ENCODE peak calls at places on chromosomes 6 and 20, in six cellular contexts. I is IMR-90, M is SJCRH30, Z is upper lobe of left lung, C is tibial artery, D is cardiac muscle cell. B is an unnamed sample. For H3K27me3, the result is how much of the 10 kb centered on the place peaks cover.

GRCh38 chr6:162082520-162082919 is 645.0 kb downstream of the PRKN start:
- DNase-seq in I (no peak), D (no peak), M (no peak), C (no peak), Z (no peak), B (no peak)

GRCh38 chr6:80742481-80742880 is 636.0 kb downstream of the BCKDHB start:
- DNase-seq in C (no peak), I (peak), M (peak), Z (no peak), D (peak), B (peak)

GRCh38 chr6:92110390-92110789 is 1309.0 kb downstream of the EPHA7 start:
- DNase-seq in Z (no peak), C (no peak), D (no peak), M (no peak), I (no peak), B (no peak)

GRCh38 chr6:16414205-16414604 is 175.8 kb downstream of the GMPR start:
- DNase-seq in Z (no peak), D (peak), M (no peak), C (no peak), I (no peak), B (no peak)

GRCh38 chr6:82410151-82410621 is 46.6 kb downstream of the TPBG start:
- DNase-seq in I (peak), Z (no peak), D (no peak), M (no peak), C (no peak), B (peak)

GRCh38 chr6:25537349-25538018 is 114.5 kb upstream of the SCGN start:
- DNase-seq in D (no peak), I (no peak), Z (no peak), C (no peak), M (no peak), B (no peak)

GRCh38 chr6:686528-686927 is 6.4 kb downstream of the EXOC2 start:
- DNase-seq in M (peak), Z (no peak), C (no peak), I (no peak), D (peak), B (no peak)

GRCh38 chr6:47357827-47358226 is 48.1 kb upstream of the TNFRSF21 start:
- DNase-seq in I (no peak), D (no peak), Z (no peak), M (no peak), C (no peak), B (no peak)

GRCh38 chr6:134060491-134061106 is 8.2 kb upstream of the SLC2A12 start:
- DNase-seq in Z (no peak), M (no peak), D (no peak), C (no peak), I (peak), B (peak)

GRCh38 chr6:17501982-17502704 is 98.0 kb upstream of the FAM8A1 start:
- DNase-seq in Z (no peak), C (no peak), D (no peak), I (no peak), M (no peak), B (no peak)

GRCh38 chr20:1473244-1473635 is 6.6 kb upstream of the NSFL1C start:
- DNase-seq in I (no peak), Z (no peak), C (no peak), M (no peak), D (no peak), B (no peak)

GRCh38 chr20:63361507-63362425 is 617 bp upstream of the CHRNA4 start:
- DNase-seq in D (no peak), Z (no peak), C (no peak), M (no peak), I (no peak), B (no peak)

GRCh38 chr6:90086517-90086916 is 192.2 kb downstream of the GJA10 start:
- DNase-seq in D (no peak), I (peak), M (no peak), Z (no peak), C (no peak), B (peak)

GRCh38 chr6:77415706-77416105 is 47.6 kb downstream of the HTR1B start:
- DNase-seq in M (no peak), Z (no peak), D (no peak), I (no peak), C (no peak), B (no peak)

DNA sequence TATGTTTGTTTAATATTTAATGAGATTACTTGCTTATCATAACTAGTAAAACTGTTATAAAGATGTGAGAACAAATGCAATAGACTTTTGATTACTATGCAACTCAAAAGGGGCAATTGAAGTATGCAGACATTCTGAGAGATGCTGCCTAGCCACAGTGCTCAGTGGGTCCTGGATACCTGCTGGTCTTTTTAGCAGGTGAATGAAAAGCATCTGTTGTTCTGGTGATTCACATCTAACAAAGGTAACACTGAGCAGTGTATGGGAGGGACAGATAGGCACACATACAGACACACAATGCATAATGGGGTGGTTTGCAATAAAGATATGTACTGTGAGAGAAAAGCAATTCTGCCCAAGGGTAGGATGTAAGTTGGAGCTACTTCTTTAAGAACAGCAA is 46.9 kb downstream of the OGFRL1 start:
- DNase-seq in C (no peak), I (no peak), M (no peak), Z (no peak), D (no peak), B (no peak)
- H3K27me3 ChIP-seq in C (under half), I (under half), M (under half), Z (under half), D (under half), B (under half)

GRCh38 chr6:101400341-101400740 is 6.8 kb downstream of the GRIK2 start:
- DNase-seq in I (no peak), C (no peak), M (no peak), Z (no peak), D (no peak), B (no peak)
- H3K27me3 ChIP-seq in I (under half), C (under half), M (under half), Z (under half), D (half or more), B (under half)

GRCh38 chr20:59371429-59371828 is 71.0 kb downstream of the EDN3 start:
- DNase-seq in C (no peak), I (no peak), M (peak), D (no peak), Z (no peak), B (no peak)

GRCh38 chr20:59381658-59382057 is 81.2 kb downstream of the EDN3 start:
- DNase-seq in Z (no peak), C (no peak), D (no peak), M (no peak), I (no peak), B (no peak)

GRCh38 chr20:59377046-59377445 is 76.6 kb downstream of the EDN3 start:
- DNase-seq in C (no peak), D (no peak), Z (no peak), I (no peak), M (peak), B (no peak)

GRCh38 chr20:59376109-59376841 is 75.9 kb downstream of the EDN3 start:
- DNase-seq in I (no peak), C (no peak), M (no peak), Z (no peak), D (no peak), B (no peak)
- H3K27me3 ChIP-seq in I (under half), C (under half), M (under half), Z (under half), D (half or more), B (under half)

GRCh38 chr6:45420083-45420908 is 42.6 kb upstream of the SUPT3H start:
- DNase-seq in D (no peak), M (peak), C (no peak), I (peak), Z (peak), B (peak)

GRCh38 chr6:45421700-45422540 is 44.2 kb upstream of the SUPT3H start:
- DNase-seq in C (peak), I (peak), M (peak), D (peak), Z (peak), B (peak)

GRCh38 chr6:45417461-45417860 is 39.7 kb upstream of the SUPT3H start:
- DNase-seq in M (no peak), I (no peak), Z (no peak), C (no peak), D (no peak), B (no peak)

GRCh38 chr6:45420909-45421699 is 43.4 kb upstream of the SUPT3H start:
- DNase-seq in D (no peak), Z (no peak), M (no peak), C (no peak), I (no peak), B (no peak)

GRCh38 chr6:45419574-45420082 is 41.9 kb upstream of the SUPT3H start:
- DNase-seq in C (peak), Z (peak), M (peak), I (no peak), D (peak), B (peak)
- H3K27me3 ChIP-seq in C (half or more), Z (under half), M (under half), I (under half), D (half or more), B (under half)

B was measured in bronchial epithelial cell.